ENCODE peak calls at places on chromosomes 2 and 18, in seven cellular contexts. D is H9, V is IMR-90, W is neuronal stem cell, I is H1, Q is mesenchymal stem cell, F is trophoblast cell. P is an unnamed sample.

GRCh38 chr2:98445167-98445522 is 487 bp downstream of the INPP4A start:
- DNase-seq in D (no peak), V (no peak), W (no peak), I (no peak), Q (peak), F (no peak), P (no peak)

GRCh38 chr18:39799010-39799409 is 2156.0 kb upstream of the PIK3C3 start:
- DNase-seq in D (no peak), V (no peak), W (no peak), I (no peak), Q (peak), F (peak), P (peak)

GRCh38 chr2:235577404-235578330 is 83.8 kb downstream of the AGAP1 start:
- DNase-seq in D (no peak), V (peak), W (peak), I (no peak), Q (peak), F (peak), P (no peak)

GRCh38 chr2:20624884-20625485 is 25.9 kb downstream of the HS1BP3 start:
- DNase-seq in D (no peak), V (no peak), W (no peak), I (no peak), Q (no peak), F (no peak), P (no peak)

GRCh38 chr2:237563816-237564215 is 2.6 kb upstream of the PRLH start:
- DNase-seq in D (peak), V (peak), W (no peak), I (peak), Q (peak), F (no peak), P (peak)

GRCh38 chr2:231144896-231145295 is 20.1 kb upstream of the HTR2B start:
- DNase-seq in D (no peak), V (no peak), W (no peak), I (no peak), Q (no peak), F (no peak), P (no peak)

GRCh38 chr2:28166956-28167355 is 225.7 kb upstream of the FOSL2 start:
- DNase-seq in D (no peak), V (peak), W (no peak), I (no peak), Q (peak), F (no peak), P (peak)

GRCh38 chr2:37583867-37584266 is 87.6 kb downstream of the CDC42EP3 start:
- DNase-seq in D (no peak), V (peak), W (peak), I (no peak), Q (peak), F (no peak), P (peak)

GRCh38 chr2:168699834-168700417 is 102.5 kb upstream of the NOSTRIN start:
- DNase-seq in D (no peak), V (peak), W (no peak), I (no peak), Q (peak), F (no peak), P (no peak)

GRCh38 chr2:154425999-154426398 is 272.5 kb upstream of the KCNJ3 start:
- DNase-seq in D (no peak), V (no peak), W (no peak), I (no peak), Q (no peak), F (no peak), P (no peak)

GRCh38 chr2:196249860-196250259 is 78.5 kb upstream of the STK17B start:
- DNase-seq in D (no peak), V (peak), W (no peak), I (no peak), Q (peak), F (no peak), P (no peak)

GRCh38 chr2:197809064-197809463 is 4.7 kb downstream of the PLCL1 start:
- DNase-seq in D (no peak), V (no peak), W (no peak), I (no peak), Q (no peak), F (no peak), P (no peak)

GRCh38 chr2:65227035-65227470 is 578 bp upstream of the ACTR2 start:
- DNase-seq in D (no peak), V (no peak), W (no peak), I (no peak), Q (no peak), F (peak), P (peak)

GRCh38 chr2:48558436-48558835 is 28.5 kb downstream of the STON1 start:
- DNase-seq in D (no peak), V (no peak), W (no peak), I (no peak), Q (no peak), F (no peak), P (no peak)

GRCh38 chr2:222057249-222058073 is 241.3 kb downstream of the PAX3 start:
- DNase-seq in D (no peak), V (no peak), W (no peak), I (no peak), Q (peak), F (no peak), P (peak)

GRCh38 chr18:36579311-36579710 is 249.5 kb downstream of the TPGS2 start:
- DNase-seq in D (no peak), V (no peak), W (no peak), I (no peak), Q (no peak), F (no peak), P (no peak)

GRCh38 chr2:98824256-98825042 is 93.5 kb upstream of the MGAT4A start:
- DNase-seq in D (no peak), V (no peak), W (no peak), I (no peak), Q (no peak), F (no peak), P (no peak)

GRCh38 chr18:25814841-25815458 is 275.5 kb downstream of the SS18 start:
- DNase-seq in D (no peak), V (no peak), W (no peak), I (no peak), Q (no peak), F (no peak), P (no peak)

GRCh38 chr18:37769846-37770245 is 204.2 kb upstream of the CELF4 start:
- DNase-seq in D (no peak), V (no peak), W (no peak), I (no peak), Q (no peak), F (no peak), P (no peak)

GRCh38 chr18:31273812-31274527 is 44.0 kb upstream of the DSG1 start:
- DNase-seq in D (no peak), V (no peak), W (no peak), I (no peak), Q (no peak), F (peak), P (no peak)

GRCh38 chr2:149038442-149039212 is at the start of gene LYPD6B:
- DNase-seq in D (peak), V (no peak), W (no peak), I (peak), Q (no peak), F (peak), P (peak)

GRCh38 chr2:127770973-127771735 is 39.8 kb downstream of the WDR33 start:
- DNase-seq in D (no peak), V (peak), W (no peak), I (no peak), Q (peak), F (peak), P (no peak)

GRCh38 chr2:219010162-219010756 is 17.0 kb upstream of the CRYBA2 start:
- DNase-seq in D (peak), V (no peak), W (no peak), I (no peak), Q (no peak), F (no peak), P (peak)

GRCh38 chr2:197130318-197130717 is 180.3 kb downstream of the ANKRD44 start:
- DNase-seq in D (no peak), V (no peak), W (no peak), I (no peak), Q (no peak), F (no peak), P (no peak)

GRCh38 chr18:9362869-9363268 is 28.3 kb downstream of the TWSG1 start:
- DNase-seq in D (no peak), V (no peak), W (no peak), I (no peak), Q (no peak), F (peak), P (peak)

GRCh38 chr18:9366126-9366714 is 31.6 kb downstream of the TWSG1 start:
- DNase-seq in D (peak), V (peak), W (peak), I (peak), Q (peak), F (peak), P (peak)

GRCh38 chr18:9364242-9364641 is 29.7 kb downstream of the TWSG1 start:
- DNase-seq in D (no peak), V (no peak), W (no peak), I (no peak), Q (no peak), F (no peak), P (peak)

GRCh38 chr18:9361191-9361590 is 26.6 kb downstream of the TWSG1 start:
- DNase-seq in D (no peak), V (no peak), W (no peak), I (no peak), Q (no peak), F (no peak), P (no peak)

DNA sequence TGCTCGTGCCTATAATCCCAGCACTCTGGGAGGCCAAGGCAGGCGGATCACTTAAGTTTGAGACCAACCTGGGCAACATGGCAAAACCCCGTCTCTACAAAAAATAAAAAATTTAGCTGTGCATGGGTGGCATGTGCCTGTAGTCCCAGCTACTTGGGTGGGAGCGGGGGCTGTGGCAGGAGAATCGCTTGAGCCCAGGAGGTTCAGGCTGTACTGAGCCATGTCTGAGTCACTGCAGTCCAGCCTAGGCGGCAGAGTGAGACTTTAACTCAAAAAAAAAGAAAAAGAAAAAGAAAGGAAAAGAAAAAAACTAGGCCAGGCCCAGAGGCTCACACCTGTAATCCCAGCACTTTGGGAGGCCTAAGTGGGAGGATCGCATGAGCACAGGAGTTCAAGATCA is 30.8 kb downstream of the TWSG1 start:
- DNase-seq in D (no peak), V (peak), W (no peak), I (no peak), Q (peak), F (no peak), P (peak)
- H2BK5ac ChIP-seq in D (no peak), V (no peak), W (no peak), I (no peak), Q (no peak), F (no peak), P (no peak)

DNA sequence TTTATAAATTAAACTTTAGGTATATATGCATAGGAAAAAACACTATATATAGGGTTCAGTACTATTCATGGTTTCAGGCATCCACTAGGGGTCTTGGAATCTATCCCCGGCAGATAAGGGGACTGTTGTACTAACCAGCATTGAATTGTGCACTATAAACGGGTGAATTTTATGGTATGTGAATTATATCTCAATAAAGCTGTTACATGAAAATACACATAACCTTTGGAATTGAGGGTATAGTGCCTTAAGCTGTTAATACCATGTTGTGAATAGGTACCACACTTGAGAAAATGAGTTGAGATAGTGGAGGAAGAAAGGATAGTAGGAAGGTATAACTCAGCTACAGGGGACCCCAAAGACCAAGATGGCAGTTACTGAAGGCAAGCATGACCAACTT is 167.3 kb downstream of the HAUS1 start:
- DNase-seq in D (no peak), V (no peak), W (no peak), I (no peak), Q (no peak), F (no peak), P (no peak)
- H2BK5ac ChIP-seq in D (no peak), V (no peak), W (no peak), I (no peak), Q (no peak), F (no peak), P (no peak)

GRCh38 chr2:16204791-16205620 is 264.7 kb downstream of the MYCN start:
- DNase-seq in D (no peak), V (no peak), W (peak), I (no peak), Q (no peak), F (peak), P (no peak)
- H2BK5ac ChIP-seq in D (no peak), V (no peak), W (no peak), I (no peak), Q (no peak), F (no peak), P (no peak)

GRCh38 chr18:54075681-54076080 is 148.8 kb downstream of the MBD2 start:
- DNase-seq in D (no peak), V (no peak), W (no peak), I (no peak), Q (no peak), F (peak), P (no peak)

GRCh38 chr18:54086046-54086802 is 138.2 kb downstream of the MBD2 start:
- DNase-seq in D (no peak), V (no peak), W (no peak), I (no peak), Q (no peak), F (no peak), P (no peak)

DNA sequence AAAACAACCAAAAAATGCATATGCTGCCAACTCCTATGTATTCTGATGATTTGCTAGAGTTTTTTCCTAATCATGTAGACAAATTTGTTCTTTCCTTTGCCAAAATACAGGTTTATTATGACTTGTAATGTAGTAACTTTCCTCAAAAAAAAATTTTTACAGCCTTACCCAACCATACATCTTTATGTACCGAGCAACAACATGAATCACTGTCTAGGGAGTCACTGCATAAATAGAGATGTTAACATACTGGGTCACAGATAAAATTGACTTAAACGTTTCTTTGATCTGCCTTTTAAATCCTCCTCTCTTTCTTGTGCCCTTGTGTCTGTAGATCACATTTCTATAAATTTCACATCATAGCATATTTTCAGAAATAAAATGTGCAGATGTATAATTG is 143.6 kb downstream of the MBD2 start:
- DNase-seq in D (no peak), V (no peak), W (no peak), I (no peak), Q (no peak), F (no peak), P (no peak)
- H2BK5ac ChIP-seq in D (no peak), V (no peak), W (no peak), I (no peak), Q (no peak), F (no peak), P (no peak)

DNA sequence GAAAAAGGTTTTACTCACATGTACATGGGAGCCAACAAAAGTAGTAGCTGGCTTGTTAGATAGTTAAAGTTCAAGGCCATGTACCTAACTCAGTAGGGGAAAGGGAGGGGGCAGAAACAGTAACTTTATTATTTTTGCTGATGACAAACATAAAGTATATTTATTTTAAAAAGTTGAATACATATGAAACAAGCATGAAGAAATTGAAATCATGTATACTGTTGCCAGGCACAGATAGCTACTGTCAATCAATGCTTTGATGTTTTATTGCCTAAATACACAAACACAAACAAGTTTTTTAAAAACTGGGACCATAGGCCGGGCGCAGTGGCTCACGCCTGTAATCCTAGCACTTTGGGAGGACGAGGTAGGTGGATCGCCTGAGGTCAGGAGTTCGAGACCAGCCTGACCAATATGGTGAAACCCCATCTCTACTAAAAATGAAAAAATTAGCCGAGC is 7.6 kb upstream of the PSD4 start:
- DNase-seq in D (no peak), V (no peak), W (no peak), I (no peak), Q (no peak), F (no peak), P (no peak)
- H2BK5ac ChIP-seq in D (no peak), V (no peak), W (no peak), I (no peak), Q (no peak), F (no peak), P (no peak)

GRCh38 chr18:56068701-56069100 is 480.7 kb upstream of the TCF4 start:
- DNase-seq in D (no peak), V (no peak), W (no peak), I (no peak), Q (no peak), F (no peak), P (no peak)
- H2BK5ac ChIP-seq in D (no peak), V (no peak), W (no peak), I (no peak), Q (no peak), F (no peak), P (no peak)

GRCh38 chr2:69771461-69771860 is 29.5 kb downstream of the ANXA4 start:
- DNase-seq in D (no peak), V (peak), W (no peak), I (no peak), Q (no peak), F (no peak), P (no peak)

GRCh38 chr2:69768789-69769188 is 26.9 kb downstream of the ANXA4 start:
- DNase-seq in D (no peak), V (no peak), W (no peak), I (no peak), Q (no peak), F (no peak), P (no peak)

GRCh38 chr2:69770193-69770702 is 28.3 kb downstream of the ANXA4 start:
- DNase-seq in D (no peak), V (peak), W (no peak), I (no peak), Q (peak), F (peak), P (peak)

GRCh38 chr2:69773201-69773600 is 31.3 kb downstream of the ANXA4 start:
- DNase-seq in D (no peak), V (peak), W (no peak), I (no peak), Q (peak), F (peak), P (no peak)

DNA sequence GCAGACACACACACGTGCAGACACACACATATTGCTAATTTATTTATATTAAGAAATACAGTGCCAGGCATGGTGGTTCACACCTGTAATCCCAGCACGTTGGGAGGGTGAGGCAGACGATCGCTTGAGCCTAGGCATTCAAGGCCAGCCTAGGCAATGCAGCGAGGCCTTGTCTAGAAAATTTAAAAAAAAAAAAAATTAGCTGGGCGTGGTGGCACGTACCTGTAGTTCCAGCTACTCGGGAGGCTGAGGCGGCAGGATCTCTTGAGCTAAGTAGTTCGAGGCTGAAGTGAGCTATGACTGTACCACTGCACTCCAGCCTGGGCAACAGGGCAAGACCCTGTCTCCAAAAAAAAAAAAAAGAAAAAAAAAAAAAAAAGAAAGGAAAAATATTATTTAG is 28.8 kb downstream of the ANXA4 start:
- DNase-seq in D (no peak), V (no peak), W (no peak), I (no peak), Q (no peak), F (no peak), P (no peak)
- H2BK5ac ChIP-seq in D (no peak), V (no peak), W (no peak), I (no peak), Q (no peak), F (no peak), P (no peak)

GRCh38 chr2:107027797-107028196 is 141.8 kb upstream of the ST6GAL2 start:
- DNase-seq in D (no peak), V (no peak), W (no peak), I (no peak), Q (no peak), F (no peak), P (no peak)
- H2BK5ac ChIP-seq in D (no peak), V (no peak), W (no peak), I (no peak), Q (no peak), F (no peak), P (no peak)